ENCODE peak calls at places on chromosome 18, in eight cellular contexts. A is CD8-positive, alpha-beta memory T cell; C is CD4-positive, CD25-positive, alpha-beta regulatory T cell; X is WERI-Rb-1; J is psoas muscle; F is HepG2; L is Peyer's patch; W is fibroblast of lung. E is an unnamed sample. For H3K36me3, the result is how much of the 10 kb centered on the place peaks cover.

GRCh38 chr18:22307528-22307927 is 110.2 kb downstream of the CTAGE1 start:
- DNase-seq in A (no peak), C (no peak), X (no peak), J (no peak), F (no peak), L (no peak), W (no peak), E (no peak)

GRCh38 chr18:48679236-48679635 is 140.4 kb downstream of the CTIF start:
- DNase-seq in A (no peak), C (no peak), X (no peak), J (no peak), F (no peak), L (peak), W (no peak), E (no peak)

GRCh38 chr18:66757946-66758345 is 154.1 kb upstream of the CDH19 start:
- DNase-seq in A (no peak), C (no peak), X (no peak), J (no peak), F (no peak), L (no peak), W (no peak), E (no peak)

GRCh38 chr18:36294031-36294430 is 3.5 kb upstream of the FHOD3 start:
- DNase-seq in A (no peak), C (no peak), X (no peak), J (no peak), F (no peak), L (no peak), W (no peak), E (no peak)

GRCh38 chr18:46324556-46324955 is 220.4 kb downstream of the HAUS1 start:
- DNase-seq in A (no peak), C (no peak), X (no peak), J (no peak), F (no peak), L (no peak), W (peak), E (no peak)

GRCh38 chr18:73674466-73674865 is 473.2 kb downstream of the FBXO15 start:
- DNase-seq in A (no peak), C (no peak), X (no peak), J (no peak), F (no peak), L (no peak), W (peak), E (no peak)

GRCh38 chr18:46583711-46584110 is 73.3 kb downstream of the LOXHD1 start:
- DNase-seq in A (no peak), C (no peak), X (no peak), J (no peak), F (no peak), L (no peak), W (no peak), E (no peak)

GRCh38 chr18:42958353-42958752 is 157.1 kb downstream of the RIT2 start:
- DNase-seq in A (no peak), C (no peak), X (no peak), J (no peak), F (no peak), L (no peak), W (no peak), E (no peak)

GRCh38 chr18:22428672-22429071 is 11.0 kb upstream of the CTAGE1 start:
- DNase-seq in A (no peak), C (no peak), X (no peak), J (no peak), F (no peak), L (no peak), W (no peak), E (no peak)

GRCh38 chr18:35178260-35178659 is 62.6 kb upstream of the ZNF397 start:
- DNase-seq in A (no peak), C (no peak), X (no peak), J (peak), F (no peak), L (no peak), W (peak), E (no peak)

GRCh38 chr18:1302861-1303260 is 398.2 kb downstream of the ADCYAP1 start:
- DNase-seq in A (no peak), C (no peak), X (no peak), J (no peak), F (no peak), L (no peak), W (no peak), E (no peak)

GRCh38 chr18:50696436-50696835 is 123.4 kb downstream of the MRO start:
- DNase-seq in A (no peak), C (no peak), X (no peak), J (no peak), F (no peak), L (no peak), W (no peak), E (no peak)

GRCh38 chr18:74114206-74114605 is 33.4 kb downstream of the FBXO15 start:
- DNase-seq in A (no peak), C (no peak), X (no peak), J (no peak), F (no peak), L (no peak), W (no peak), E (no peak)

GRCh38 chr18:51803029-51803428 is 537.0 kb upstream of the DCC start:
- DNase-seq in A (no peak), C (no peak), X (no peak), J (no peak), F (no peak), L (no peak), W (no peak), E (no peak)

GRCh38 chr18:14997367-14997766 is 249.4 kb downstream of the ANKRD30B start:
- DNase-seq in A (no peak), C (no peak), X (no peak), J (no peak), F (no peak), L (no peak), W (no peak), E (no peak)

GRCh38 chr18:77935342-77935741 is 685.7 kb downstream of the GALR1 start:
- DNase-seq in A (no peak), C (no peak), X (no peak), J (no peak), F (no peak), L (no peak), W (no peak), E (no peak)

GRCh38 chr18:33517950-33518349 is 60.1 kb upstream of the ASXL3 start:
- DNase-seq in A (no peak), C (no peak), X (no peak), J (no peak), F (no peak), L (no peak), W (no peak), E (no peak)

GRCh38 chr18:56803076-56803475 is 151.9 kb downstream of the WDR7 start:
- DNase-seq in A (no peak), C (no peak), X (no peak), J (no peak), F (no peak), L (no peak), W (no peak), E (no peak)

GRCh38 chr18:63336366-63337099 is 17.0 kb upstream of the BCL2 start:
- DNase-seq in A (no peak), C (no peak), X (no peak), J (no peak), F (peak), L (no peak), W (peak), E (no peak)

GRCh38 chr18:8218263-8218662 is 391.0 kb upstream of the RAB12 start:
- DNase-seq in A (no peak), C (no peak), X (no peak), J (no peak), F (no peak), L (no peak), W (no peak), E (no peak)

GRCh38 chr18:47680488-47680887 is 250.0 kb downstream of the SMAD2 start:
- DNase-seq in A (no peak), C (no peak), X (peak), J (no peak), F (no peak), L (no peak), W (no peak), E (no peak)

GRCh38 chr18:46097378-46097852 is 681 bp downstream of the ATP5F1A start:
- DNase-seq in A (no peak), C (no peak), X (no peak), J (no peak), F (no peak), L (no peak), W (peak), E (no peak)

GRCh38 chr18:48842259-48843061 is 108.3 kb downstream of the SMAD7 start:
- DNase-seq in A (peak), C (no peak), X (no peak), J (no peak), F (no peak), L (peak), W (no peak), E (peak)

GRCh38 chr18:45566025-45566740 is 49.1 kb upstream of the SLC14A2 start:
- DNase-seq in A (no peak), C (no peak), X (no peak), J (peak), F (no peak), L (no peak), W (peak), E (no peak)

GRCh38 chr18:27713037-27713726 is 463.7 kb downstream of the CDH2 start:
- DNase-seq in A (no peak), C (no peak), X (no peak), J (no peak), F (no peak), L (no peak), W (no peak), E (no peak)

GRCh38 chr18:7757175-7757574 is 190.1 kb downstream of the PTPRM start:
- DNase-seq in A (no peak), C (no peak), X (no peak), J (no peak), F (no peak), L (no peak), W (no peak), E (no peak)

GRCh38 chr18:13379930-13380665 is 161.5 kb downstream of the LDLRAD4 start:
- DNase-seq in A (no peak), C (no peak), X (no peak), J (no peak), F (no peak), L (no peak), W (no peak), E (no peak)

GRCh38 chr18:75745147-75745546 is 317.6 kb upstream of the SMIM21 start:
- DNase-seq in A (no peak), C (no peak), X (no peak), J (no peak), F (no peak), L (no peak), W (no peak), E (no peak)

GRCh38 chr18:58345064-58345463 is 283.8 kb downstream of the ALPK2 start:
- DNase-seq in A (no peak), C (no peak), X (no peak), J (no peak), F (no peak), L (no peak), W (no peak), E (no peak)

GRCh38 chr18:58348947-58349346 is 279.9 kb downstream of the ALPK2 start:
- DNase-seq in A (no peak), C (no peak), X (no peak), J (no peak), F (no peak), L (no peak), W (no peak), E (no peak)

GRCh38 chr18:58348517-58348916 is 280.4 kb downstream of the ALPK2 start:
- DNase-seq in A (no peak), C (no peak), X (no peak), J (no peak), F (no peak), L (no peak), W (no peak), E (no peak)

GRCh38 chr18:58345875-58346274 is 283.0 kb downstream of the ALPK2 start:
- DNase-seq in A (no peak), C (no peak), X (no peak), J (no peak), F (no peak), L (no peak), W (no peak), E (no peak)

DNA sequence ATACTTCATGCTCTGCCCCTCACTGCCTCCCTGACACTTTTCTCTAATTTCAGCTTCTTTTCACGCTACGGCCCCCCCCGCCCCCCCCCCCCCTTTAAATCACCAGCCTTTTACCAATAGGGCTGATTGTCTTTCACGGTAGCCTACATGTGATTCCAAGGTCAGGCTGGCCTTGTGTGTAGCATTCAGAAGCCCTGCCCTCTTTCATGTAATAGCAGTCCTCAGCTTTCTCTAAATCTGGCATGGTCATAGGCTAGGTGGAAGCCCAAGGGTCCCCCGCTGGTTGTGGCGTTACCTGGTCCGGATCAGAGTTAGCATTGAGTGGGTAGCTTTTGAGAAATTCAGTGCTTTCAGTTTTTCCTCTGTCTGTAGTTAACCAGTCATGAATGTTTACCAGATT is 281.8 kb downstream of the ALPK2 start:
- DNase-seq in A (no peak), C (no peak), X (no peak), J (no peak), F (no peak), L (no peak), W (no peak), E (no peak)
- H3K36me3 ChIP-seq in A (under half), C (under half), X (half or more), J (under half), F (half or more), L (under half), W (under half), E (under half)

GRCh38 chr18:23526516-23527063 is 23.3 kb downstream of the RMC1 start:
- DNase-seq in A (no peak), C (no peak), X (no peak), J (no peak), F (no peak), L (no peak), W (no peak), E (no peak)

GRCh38 chr18:23521907-23522306 is 18.6 kb downstream of the RMC1 start:
- DNase-seq in A (no peak), C (no peak), X (no peak), J (no peak), F (no peak), L (no peak), W (no peak), E (no peak)

GRCh38 chr18:23524213-23524707 is 20.9 kb downstream of the RMC1 start:
- DNase-seq in A (no peak), C (no peak), X (no peak), J (no peak), F (no peak), L (no peak), W (no peak), E (no peak)

GRCh38 chr18:23519725-23520124 is 16.4 kb downstream of the RMC1 start:
- DNase-seq in A (no peak), C (no peak), X (no peak), J (no peak), F (no peak), L (no peak), W (no peak), E (no peak)

GRCh38 chr18:23523429-23524212 is 20.3 kb downstream of the RMC1 start:
- DNase-seq in A (no peak), C (no peak), X (no peak), J (no peak), F (no peak), L (no peak), W (no peak), E (no peak)
- H3K36me3 ChIP-seq in A (half or more), C (half or more), X (half or more), J (half or more), F (half or more), L (under half), W (under half), E (under half)

GRCh38 chr18:9468998-9469397 is 6.3 kb upstream of the RALBP1 start:
- DNase-seq in A (no peak), C (no peak), X (no peak), J (no peak), F (no peak), L (no peak), W (no peak), E (no peak)

GRCh38 chr18:9466127-9466526 is 9.2 kb upstream of the RALBP1 start:
- DNase-seq in A (no peak), C (no peak), X (no peak), J (no peak), F (no peak), L (no peak), W (no peak), E (no peak)

GRCh38 chr18:9474103-9474982 is 970 bp upstream of the RALBP1 start:
- DNase-seq in A (peak), C (no peak), X (peak), J (no peak), F (peak), L (peak), W (no peak), E (no peak)

GRCh38 chr18:9466911-9467310 is 8.4 kb upstream of the RALBP1 start:
- DNase-seq in A (no peak), C (no peak), X (no peak), J (no peak), F (no peak), L (no peak), W (peak), E (no peak)

DNA sequence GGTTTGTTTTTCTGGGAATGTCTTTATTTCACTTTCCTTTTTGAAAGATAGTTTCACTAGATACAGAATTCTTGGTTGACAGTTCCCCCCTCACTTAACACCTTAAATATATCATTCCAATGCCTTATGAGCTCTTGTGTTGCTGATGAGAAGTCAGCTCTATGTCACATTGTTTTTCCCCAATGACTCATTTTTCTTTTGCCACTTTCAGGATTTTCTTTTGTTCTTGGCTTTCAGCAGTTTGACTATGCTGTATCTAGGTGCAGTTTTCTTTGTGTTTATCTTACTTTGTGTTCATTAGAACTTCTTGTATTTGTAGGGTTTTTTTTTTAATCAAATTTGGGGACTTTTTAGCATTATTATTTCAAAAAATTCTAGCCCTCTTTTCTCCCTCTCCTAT is 5.6 kb upstream of the RALBP1 start:
- DNase-seq in A (no peak), C (no peak), X (no peak), J (no peak), F (no peak), L (no peak), W (no peak), E (no peak)
- H3K36me3 ChIP-seq in A (under half), C (under half), X (under half), J (under half), F (under half), L (under half), W (under half), E (under half)

GRCh38 chr18:61852496-61852895 is 40.3 kb downstream of the RNF152 start:
- DNase-seq in A (no peak), C (no peak), X (no peak), J (no peak), F (no peak), L (no peak), W (no peak), E (no peak)

GRCh38 chr18:61859118-61859517 is 33.7 kb downstream of the RNF152 start:
- DNase-seq in A (no peak), C (no peak), X (no peak), J (no peak), F (no peak), L (no peak), W (no peak), E (no peak)

GRCh38 chr18:61855127-61855991 is 37.4 kb downstream of the RNF152 start:
- DNase-seq in A (no peak), C (no peak), X (no peak), J (no peak), F (no peak), L (no peak), W (no peak), E (no peak)

GRCh38 chr18:61854578-61854977 is 38.2 kb downstream of the RNF152 start:
- DNase-seq in A (no peak), C (no peak), X (no peak), J (no peak), F (no peak), L (no peak), W (peak), E (no peak)

DNA sequence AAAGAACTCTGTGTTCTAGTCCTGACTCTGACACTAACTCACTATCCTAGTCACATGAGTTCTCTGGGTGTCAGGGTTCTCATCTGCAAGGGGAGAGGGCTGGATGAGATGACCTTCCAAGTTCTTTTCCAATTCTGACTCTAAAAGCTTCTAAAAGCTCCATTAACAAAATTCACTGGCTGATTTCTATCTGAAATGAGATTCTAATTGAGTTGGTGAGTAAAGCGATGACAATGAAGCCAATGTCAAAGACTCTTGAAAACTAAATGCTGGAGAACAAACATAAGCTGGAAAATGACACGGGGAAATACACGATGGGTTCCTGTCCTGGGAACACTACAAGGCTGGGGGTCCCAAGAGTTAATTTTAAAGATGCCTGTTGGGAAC is 36.8 kb downstream of the RNF152 start:
- DNase-seq in A (no peak), C (no peak), X (no peak), J (no peak), F (no peak), L (no peak), W (no peak), E (no peak)
- H3K36me3 ChIP-seq in A (under half), C (under half), X (under half), J (under half), F (under half), L (under half), W (under half), E (under half)

GRCh38 chr18:9557250-9557943 is 57.0 kb downstream of the PPP4R1 start:
- DNase-seq in A (no peak), C (no peak), X (no peak), J (no peak), F (peak), L (no peak), W (no peak), E (no peak)
- H3K36me3 ChIP-seq in A (under half), C (half or more), X (half or more), J (half or more), F (half or more), L (under half), W (under half), E (under half)

GRCh38 chr18:9435041-9435440 is 40.3 kb upstream of the RALBP1 start:
- DNase-seq in A (no peak), C (no peak), X (no peak), J (no peak), F (no peak), L (no peak), W (no peak), E (no peak)
- H3K36me3 ChIP-seq in A (under half), C (under half), X (under half), J (under half), F (under half), L (under half), W (under half), E (under half)

GRCh38 chr18:30999887-31000628 is 42.5 kb downstream of the DSC3 start:
- DNase-seq in A (no peak), C (no peak), X (no peak), J (no peak), F (no peak), L (no peak), W (no peak), E (no peak)
- H3K36me3 ChIP-seq in A (under half), C (under half), X (under half), J (under half), F (under half), L (under half), W (under half), E (under half)

GRCh38 chr18:9520666-9521065 is 45.4 kb downstream of the RALBP1 start:
- DNase-seq in A (no peak), C (no peak), X (no peak), J (no peak), F (no peak), L (no peak), W (peak), E (no peak)
- H3K36me3 ChIP-seq in A (under half), C (under half), X (under half), J (half or more), F (under half), L (under half), W (under half), E (under half)

GRCh38 chr18:26071725-26072124 is 18.7 kb downstream of the SS18 start:
- DNase-seq in A (no peak), C (no peak), X (no peak), J (no peak), F (no peak), L (no peak), W (no peak), E (no peak)
- H3K36me3 ChIP-seq in A (under half), C (half or more), X (under half), J (half or more), F (half or more), L (under half), W (under half), E (under half)

E was measured in ovary.